ENCODE peak calls at places on chromosome 18, in ten cellular contexts. One of them, this sample, is unnamed.

GRCh38 chr18:79217979-79218604 is 148.9 kb downstream of the ATP9B start:
- DNase-seq in ovary: no peak
- DNase-seq in COR-L47: no peak
- DNase-seq in activated T-cell treated with anti-CD3 and anti-CD28 coated beads for 4 hours: no peak
- DNase-seq in transverse colon: no peak
- DNase-seq in astrocyte: no peak
- DNase-seq in CD4-positive, alpha-beta T cell: no peak
- DNase-seq in endothelial cell of umbilical vein: no peak
- DNase-seq in heart left ventricle: no peak
- DNase-seq in T-helper 17 cell: no peak
- DNase-seq in this sample: no peak

GRCh38 chr18:78772369-78773302 is 207.0 kb upstream of the SALL3 start:
- DNase-seq in ovary: no peak
- DNase-seq in COR-L47: no peak
- DNase-seq in activated T-cell treated with anti-CD3 and anti-CD28 coated beads for 4 hours: no peak
- DNase-seq in transverse colon: no peak
- DNase-seq in astrocyte: no peak
- DNase-seq in CD4-positive, alpha-beta T cell: no peak
- DNase-seq in endothelial cell of umbilical vein: no peak
- DNase-seq in heart left ventricle: no peak
- DNase-seq in T-helper 17 cell: no peak
- DNase-seq in this sample: no peak

GRCh38 chr18:4450065-4450676 is 4.9 kb downstream of the DLGAP1 start:
- DNase-seq in ovary: no peak
- DNase-seq in COR-L47: no peak
- DNase-seq in activated T-cell treated with anti-CD3 and anti-CD28 coated beads for 4 hours: no peak
- DNase-seq in transverse colon: no peak
- DNase-seq in astrocyte: no peak
- DNase-seq in CD4-positive, alpha-beta T cell: no peak
- DNase-seq in endothelial cell of umbilical vein: no peak
- DNase-seq in heart left ventricle: no peak
- DNase-seq in T-helper 17 cell: no peak
- DNase-seq in this sample: no peak

GRCh38 chr18:52694804-52695203 is 354.8 kb downstream of the DCC start:
- DNase-seq in ovary: no peak
- DNase-seq in COR-L47: peak; percentile 10
- DNase-seq in activated T-cell treated with anti-CD3 and anti-CD28 coated beads for 4 hours: no peak
- DNase-seq in transverse colon: peak; percentile 10
- DNase-seq in astrocyte: no peak
- DNase-seq in CD4-positive, alpha-beta T cell: no peak
- DNase-seq in endothelial cell of umbilical vein: no peak
- DNase-seq in heart left ventricle: no peak
- DNase-seq in T-helper 17 cell: no peak
- DNase-seq in this sample: no peak

GRCh38 chr18:21448301-21448700 is 152.2 kb downstream of the ESCO1 start:
- DNase-seq in ovary: no peak
- DNase-seq in COR-L47: no peak
- DNase-seq in activated T-cell treated with anti-CD3 and anti-CD28 coated beads for 4 hours: no peak
- DNase-seq in transverse colon: no peak
- DNase-seq in astrocyte: peak; percentile 49
- DNase-seq in CD4-positive, alpha-beta T cell: no peak
- DNase-seq in endothelial cell of umbilical vein: no peak
- DNase-seq in heart left ventricle: no peak
- DNase-seq in T-helper 17 cell: no peak
- DNase-seq in this sample: no peak

GRCh38 chr18:48312066-48312465 is 97.1 kb downstream of the ZBTB7C start:
- DNase-seq in ovary: no peak
- DNase-seq in COR-L47: no peak
- DNase-seq in activated T-cell treated with anti-CD3 and anti-CD28 coated beads for 4 hours: no peak
- DNase-seq in transverse colon: no peak
- DNase-seq in astrocyte: no peak
- DNase-seq in CD4-positive, alpha-beta T cell: no peak
- DNase-seq in endothelial cell of umbilical vein: no peak
- DNase-seq in heart left ventricle: no peak
- DNase-seq in T-helper 17 cell: no peak
- DNase-seq in this sample: no peak

GRCh38 chr18:68919900-68920299 is 122.0 kb downstream of the CCDC102B start:
- DNase-seq in ovary: no peak
- DNase-seq in COR-L47: no peak
- DNase-seq in activated T-cell treated with anti-CD3 and anti-CD28 coated beads for 4 hours: no peak
- DNase-seq in transverse colon: no peak
- DNase-seq in astrocyte: no peak
- DNase-seq in CD4-positive, alpha-beta T cell: no peak
- DNase-seq in endothelial cell of umbilical vein: no peak
- DNase-seq in heart left ventricle: no peak
- DNase-seq in T-helper 17 cell: no peak
- DNase-seq in this sample: no peak

GRCh38 chr18:79258447-79258846 is 137.3 kb upstream of the NFATC1 start:
- DNase-seq in ovary: no peak
- DNase-seq in COR-L47: no peak
- DNase-seq in activated T-cell treated with anti-CD3 and anti-CD28 coated beads for 4 hours: no peak
- DNase-seq in transverse colon: no peak
- DNase-seq in astrocyte: no peak
- DNase-seq in CD4-positive, alpha-beta T cell: no peak
- DNase-seq in endothelial cell of umbilical vein: no peak
- DNase-seq in heart left ventricle: no peak
- DNase-seq in T-helper 17 cell: no peak
- DNase-seq in this sample: no peak

GRCh38 chr18:12295389-12296086 is 12.5 kb upstream of the TUBB6 start:
- DNase-seq in ovary: no peak
- DNase-seq in COR-L47: no peak
- DNase-seq in activated T-cell treated with anti-CD3 and anti-CD28 coated beads for 4 hours: no peak
- DNase-seq in transverse colon: no peak
- DNase-seq in astrocyte: peak; percentile 45
- DNase-seq in CD4-positive, alpha-beta T cell: no peak
- DNase-seq in endothelial cell of umbilical vein: peak; percentile 65
- DNase-seq in heart left ventricle: no peak
- DNase-seq in T-helper 17 cell: no peak
- DNase-seq in this sample: no peak

GRCh38 chr18:59057969-59058368 is 81.7 kb upstream of the SEC11C start:
- DNase-seq in ovary: no peak
- DNase-seq in COR-L47: no peak
- DNase-seq in activated T-cell treated with anti-CD3 and anti-CD28 coated beads for 4 hours: no peak
- DNase-seq in transverse colon: no peak
- DNase-seq in astrocyte: peak; percentile 84
- DNase-seq in CD4-positive, alpha-beta T cell: no peak
- DNase-seq in endothelial cell of umbilical vein: no peak
- DNase-seq in heart left ventricle: no peak
- DNase-seq in T-helper 17 cell: no peak
- DNase-seq in this sample: no peak

GRCh38 chr18:41720226-41720625 is 234.8 kb upstream of the PIK3C3 start:
- DNase-seq in ovary: no peak
- DNase-seq in COR-L47: no peak
- DNase-seq in activated T-cell treated with anti-CD3 and anti-CD28 coated beads for 4 hours: no peak
- DNase-seq in transverse colon: no peak
- DNase-seq in astrocyte: no peak
- DNase-seq in CD4-positive, alpha-beta T cell: no peak
- DNase-seq in endothelial cell of umbilical vein: no peak
- DNase-seq in heart left ventricle: no peak
- DNase-seq in T-helper 17 cell: no peak
- DNase-seq in this sample: no peak

GRCh38 chr18:9993846-9994660 is 80.2 kb downstream of the VAPA start:
- DNase-seq in ovary: no peak
- DNase-seq in COR-L47: no peak
- DNase-seq in activated T-cell treated with anti-CD3 and anti-CD28 coated beads for 4 hours: no peak
- DNase-seq in transverse colon: no peak
- DNase-seq in astrocyte: no peak
- DNase-seq in CD4-positive, alpha-beta T cell: no peak
- DNase-seq in endothelial cell of umbilical vein: no peak
- DNase-seq in heart left ventricle: no peak
- DNase-seq in T-helper 17 cell: no peak
- DNase-seq in this sample: no peak

GRCh38 chr18:73975266-73975665 is 172.4 kb downstream of the FBXO15 start:
- DNase-seq in ovary: no peak
- DNase-seq in COR-L47: no peak
- DNase-seq in activated T-cell treated with anti-CD3 and anti-CD28 coated beads for 4 hours: no peak
- DNase-seq in transverse colon: no peak
- DNase-seq in astrocyte: peak; percentile 84
- DNase-seq in CD4-positive, alpha-beta T cell: no peak
- DNase-seq in endothelial cell of umbilical vein: no peak
- DNase-seq in heart left ventricle: no peak
- DNase-seq in T-helper 17 cell: no peak
- DNase-seq in this sample: peak; percentile 69

This sample was measured in activated CD8-positive, alpha-beta T cell treated with anti-CD3 and anti-CD28 coated beads, Interleukin-2, amount 10 ng/mL, durations not matched to agents 7 days and 5 days.